ENCODE peak calls at places on chromosome X, in four cellular contexts. One of them, this sample, is unnamed.

GRCh38 chrX:68658530-68658929 is 11.1 kb downstream of the STARD8 start:
- DNase-seq in IMR-90: peak
- DNase-seq in HepG2: no peak
- DNase-seq in K562: no peak
- DNase-seq in this sample: no peak

GRCh38 chrX:44570524-44570923 is 27.9 kb upstream of the FUNDC1 start:
- DNase-seq in HepG2: no peak
- DNase-seq in K562: no peak
- DNase-seq in IMR-90: peak
- DNase-seq in this sample: peak

GRCh38 chrX:121571333-121571732 is 523.9 kb downstream of the GLUD2 start:
- DNase-seq in IMR-90: no peak
- DNase-seq in K562: no peak
- DNase-seq in HepG2: no peak
- DNase-seq in this sample: no peak

GRCh38 chrX:47958943-47959342 is 44.8 kb downstream of the ZNF182 start:
- DNase-seq in IMR-90: no peak
- DNase-seq in HepG2: peak
- DNase-seq in K562: no peak
- DNase-seq in this sample: no peak

GRCh38 chrX:153924149-153924861 is 1.8 kb downstream of the ARHGAP4 start:
- DNase-seq in HepG2: peak
- DNase-seq in IMR-90: peak
- DNase-seq in K562: no peak
- DNase-seq in this sample: peak

GRCh38 chrX:55488268-55488558 is 1.4 kb downstream of the USP51 start:
- DNase-seq in HepG2: no peak
- DNase-seq in IMR-90: no peak
- DNase-seq in K562: no peak
- DNase-seq in this sample: no peak

GRCh38 chrX:123210252-123210651 is 26.2 kb downstream of the GRIA3 start:
- DNase-seq in HepG2: no peak
- DNase-seq in IMR-90: no peak
- DNase-seq in K562: no peak
- DNase-seq in this sample: no peak

GRCh38 chrX:20454117-20454516 is 187.4 kb upstream of the RPS6KA3 start:
- DNase-seq in K562: no peak
- DNase-seq in IMR-90: peak
- DNase-seq in HepG2: no peak
- DNase-seq in this sample: no peak

GRCh38 chrX:68599256-68600152 is 48.0 kb upstream of the STARD8 start:
- DNase-seq in K562: peak
- DNase-seq in HepG2: no peak
- DNase-seq in IMR-90: peak
- DNase-seq in this sample: peak

DNA sequence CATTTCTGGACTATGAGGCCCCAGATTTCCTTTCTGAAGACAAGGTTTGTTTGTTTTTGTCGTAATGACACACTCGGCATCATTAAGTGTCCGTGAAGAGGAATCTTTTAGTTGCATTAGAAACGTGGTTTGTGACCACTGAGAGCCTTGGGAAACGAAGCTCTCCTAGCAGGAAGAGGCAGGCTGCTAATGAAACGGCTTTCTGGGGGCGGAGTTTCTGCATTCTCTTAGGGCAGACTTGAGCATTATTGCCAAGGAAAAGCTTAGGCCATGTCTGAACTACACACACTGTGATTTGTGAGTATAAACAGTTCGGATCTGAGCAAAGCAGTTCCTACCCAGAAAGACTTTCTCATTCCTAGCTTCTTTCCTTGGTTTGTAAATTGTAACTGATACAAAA is 64.0 kb downstream of the SOX3 start:
- DNase-seq in K562: no peak
- DNase-seq in IMR-90: peak
- DNase-seq in HepG2: no peak
- DNase-seq in this sample: no peak
- TF ChIP-seq BHLHE40 in K562: no peak
- TF ChIP-seq BHLHE40 in IMR-90: no peak
- TF ChIP-seq BHLHE40 in HepG2: no peak
- TF ChIP-seq BHLHE40 in this sample: no peak

GRCh38 chrX:9235722-9236121 is 201.8 kb upstream of the FAM9B start:
- DNase-seq in IMR-90: no peak
- DNase-seq in HepG2: no peak
- DNase-seq in K562: no peak
- DNase-seq in this sample: no peak

GRCh38 chrX:9234315-9234714 is 200.4 kb upstream of the FAM9B start:
- DNase-seq in HepG2: no peak
- DNase-seq in K562: no peak
- DNase-seq in IMR-90: no peak
- DNase-seq in this sample: no peak

GRCh38 chrX:9227276-9227675 is 193.3 kb upstream of the FAM9B start:
- DNase-seq in HepG2: no peak
- DNase-seq in IMR-90: peak
- DNase-seq in K562: no peak
- DNase-seq in this sample: no peak

DNA sequence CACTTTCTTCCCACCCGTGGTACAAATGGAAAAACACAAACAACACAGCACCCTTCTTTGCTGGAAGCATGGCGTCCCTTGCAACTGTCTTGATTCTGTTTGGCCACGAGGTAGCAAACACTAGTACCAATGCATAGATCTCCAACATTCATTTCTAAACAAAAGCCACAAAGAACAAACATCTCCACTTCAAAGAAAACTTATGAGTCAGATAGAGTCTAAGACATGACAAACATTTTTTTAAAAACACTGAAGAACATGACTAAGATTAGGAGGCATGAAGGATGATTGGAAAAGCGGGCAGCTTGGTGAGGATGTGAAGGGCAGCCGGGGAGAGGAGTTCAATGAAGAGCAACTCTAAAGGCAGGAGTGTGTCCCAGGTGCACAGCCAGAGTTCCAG is 197.6 kb upstream of the FAM9B start:
- DNase-seq in IMR-90: peak
- DNase-seq in K562: no peak
- DNase-seq in HepG2: no peak
- DNase-seq in this sample: peak
- TF ChIP-seq MAZ in IMR-90: no peak
- TF ChIP-seq MAZ in K562: no peak
- TF ChIP-seq MAZ in HepG2: no peak
- TF ChIP-seq MAZ in this sample: no peak

GRCh38 chrX:2692221-2693122 is 1.4 kb downstream of the CD99 start:
- DNase-seq in IMR-90: peak
- DNase-seq in K562: peak
- DNase-seq in HepG2: no peak
- DNase-seq in this sample: peak

GRCh38 chrX:2691543-2692220 is 587 bp downstream of the CD99 start:
- DNase-seq in IMR-90: peak
- DNase-seq in HepG2: no peak
- DNase-seq in K562: peak
- DNase-seq in this sample: peak

GRCh38 chrX:2693526-2694002 is 2.5 kb downstream of the CD99 start:
- DNase-seq in HepG2: no peak
- DNase-seq in K562: no peak
- DNase-seq in IMR-90: no peak
- DNase-seq in this sample: no peak

GRCh38 chrX:2694868-2695267 is 3.8 kb downstream of the CD99 start:
- DNase-seq in IMR-90: no peak
- DNase-seq in HepG2: no peak
- DNase-seq in K562: no peak
- DNase-seq in this sample: no peak

DNA sequence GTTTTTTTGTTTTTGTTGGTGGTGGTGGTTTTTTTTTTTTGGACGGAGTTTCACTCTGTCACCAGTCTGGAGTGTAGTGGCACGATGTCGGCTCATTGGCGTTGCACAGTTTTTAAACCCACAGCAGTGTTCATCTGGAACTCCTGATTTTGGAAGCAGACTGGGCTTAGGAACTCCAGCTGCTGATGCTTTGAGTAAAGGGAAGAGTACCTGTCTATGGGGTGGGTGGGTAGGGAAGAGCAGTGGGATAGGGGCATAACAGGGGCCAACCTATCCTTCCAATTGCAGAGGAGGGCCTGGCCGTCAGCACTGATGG is 2.0 kb downstream of the CD99 start:
- DNase-seq in IMR-90: no peak
- DNase-seq in K562: no peak
- DNase-seq in HepG2: no peak
- DNase-seq in this sample: no peak
- TF ChIP-seq BHLHE40 in IMR-90: no peak
- TF ChIP-seq BHLHE40 in K562: no peak
- TF ChIP-seq BHLHE40 in HepG2: no peak
- TF ChIP-seq BHLHE40 in this sample: no peak

DNA sequence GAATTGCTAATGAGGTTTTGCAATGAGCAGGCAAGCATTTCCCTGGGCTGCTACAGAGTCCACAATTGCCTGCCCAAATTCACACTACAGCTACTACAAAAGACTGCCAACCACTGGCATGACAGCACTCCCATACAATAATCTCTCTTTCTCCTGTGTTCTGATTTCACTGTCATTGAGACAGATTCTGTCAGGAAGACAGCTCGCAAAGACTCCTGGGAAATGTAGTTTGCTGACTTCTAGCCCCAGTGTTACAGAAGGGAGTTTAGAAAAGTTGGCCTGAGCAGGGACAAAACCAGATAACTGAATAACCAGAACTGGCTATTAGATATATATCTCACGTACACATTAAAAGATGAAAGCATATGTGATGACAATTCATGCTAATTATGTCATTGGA is 1231.3 kb upstream of the PRKX start:
- DNase-seq in K562: no peak
- DNase-seq in IMR-90: no peak
- DNase-seq in HepG2: no peak
- DNase-seq in this sample: no peak
- TF ChIP-seq MAZ in K562: no peak
- TF ChIP-seq MAZ in IMR-90: no peak
- TF ChIP-seq MAZ in HepG2: no peak
- TF ChIP-seq MAZ in this sample: no peak

DNA sequence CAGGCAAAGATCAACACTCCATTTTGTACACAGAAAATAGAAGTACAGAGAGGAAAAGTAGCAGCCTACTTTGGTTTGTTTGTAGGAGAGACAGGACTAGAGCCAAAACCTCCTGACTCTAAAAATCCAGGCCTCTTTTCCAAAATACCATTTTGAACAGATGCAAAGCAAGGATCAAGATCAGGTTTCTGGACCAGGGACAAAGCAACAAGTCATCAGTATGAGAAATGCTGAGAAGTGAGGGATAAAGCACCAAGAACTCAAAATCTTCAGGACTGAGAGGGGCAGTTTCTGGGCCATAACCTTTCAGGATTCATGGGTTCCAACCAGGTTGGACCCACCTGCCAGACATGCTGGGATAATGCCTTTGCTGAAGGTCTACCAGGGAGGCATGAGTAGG is 36.6 kb upstream of the MBTPS2 start:
- DNase-seq in K562: no peak
- DNase-seq in HepG2: no peak
- DNase-seq in IMR-90: no peak
- DNase-seq in this sample: no peak
- TF ChIP-seq BHLHE40 in K562: no peak
- TF ChIP-seq BHLHE40 in HepG2: no peak
- TF ChIP-seq BHLHE40 in IMR-90: no peak
- TF ChIP-seq BHLHE40 in this sample: no peak

DNA sequence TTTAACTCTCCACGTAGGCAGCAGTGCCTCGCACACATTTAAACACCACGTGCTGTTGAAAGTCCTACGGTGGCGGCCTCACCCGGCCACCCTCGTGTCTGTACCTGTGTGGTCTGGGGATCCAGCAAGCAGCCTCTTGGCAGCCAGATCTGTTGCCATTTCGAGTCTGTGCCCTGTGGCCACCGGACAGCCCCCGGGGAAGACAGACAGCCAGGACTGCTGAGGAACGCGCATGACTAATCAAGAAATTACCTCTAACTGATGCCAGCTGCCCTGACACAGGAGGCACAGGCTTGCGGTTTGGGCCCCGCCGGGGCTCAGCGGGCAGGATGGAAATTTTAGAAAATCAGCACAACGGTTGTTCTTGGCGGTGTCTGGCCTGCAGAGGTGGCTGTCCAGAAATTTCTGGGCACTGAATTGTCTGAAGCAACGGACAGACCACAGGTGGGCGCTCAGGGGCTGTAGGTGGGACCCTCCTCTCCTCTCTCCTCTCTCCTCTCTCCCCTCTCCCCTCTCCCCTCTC is 15.6 kb upstream of the ASMTL start:
- DNase-seq in K562: no peak
- DNase-seq in IMR-90: no peak
- DNase-seq in HepG2: no peak
- DNase-seq in this sample: peak
- TF ChIP-seq MAZ in K562: no peak
- TF ChIP-seq MAZ in IMR-90: no peak
- TF ChIP-seq MAZ in HepG2: no peak
- TF ChIP-seq MAZ in this sample: no peak

This sample was measured in A549.